ENCODE peak calls at places on chromosomes 1 and 21, in seven cellular contexts. One of them, this sample, is unnamed. For H3K27me3, the result is how much of the 10 kb centered on the place peaks cover.

GRCh38 chr1:204493145-204493881 is 1.3 kb downstream of the PIK3C2B start:
- DNase-seq in thoracic aorta: no peak
- DNase-seq in prostate gland: peak
- DNase-seq in spleen: no peak
- DNase-seq in tibial artery: peak
- DNase-seq in dorsolateral prefrontal cortex: no peak
- DNase-seq in endodermal cell: peak
- DNase-seq in this sample: peak

GRCh38 chr1:9605946-9606455 is 17.3 kb downstream of the TMEM201 start:
- DNase-seq in thoracic aorta: no peak
- DNase-seq in prostate gland: no peak
- DNase-seq in spleen: no peak
- DNase-seq in tibial artery: no peak
- DNase-seq in dorsolateral prefrontal cortex: no peak
- DNase-seq in endodermal cell: no peak
- DNase-seq in this sample: no peak

GRCh38 chr1:116127123-116127847 is 16.1 kb downstream of the MAB21L3 start:
- DNase-seq in thoracic aorta: no peak
- DNase-seq in prostate gland: no peak
- DNase-seq in spleen: no peak
- DNase-seq in tibial artery: no peak
- DNase-seq in dorsolateral prefrontal cortex: no peak
- DNase-seq in endodermal cell: no peak
- DNase-seq in this sample: no peak

GRCh38 chr1:226675720-226676357 is 63.2 kb downstream of the ITPKB start:
- DNase-seq in thoracic aorta: no peak
- DNase-seq in prostate gland: no peak
- DNase-seq in spleen: no peak
- DNase-seq in tibial artery: no peak
- DNase-seq in dorsolateral prefrontal cortex: no peak
- DNase-seq in endodermal cell: no peak
- DNase-seq in this sample: no peak

GRCh38 chr21:15557925-15558324 is 171.9 kb upstream of the USP25 start:
- DNase-seq in thoracic aorta: no peak
- DNase-seq in prostate gland: no peak
- DNase-seq in spleen: no peak
- DNase-seq in tibial artery: no peak
- DNase-seq in dorsolateral prefrontal cortex: no peak
- DNase-seq in endodermal cell: no peak
- DNase-seq in this sample: no peak

GRCh38 chr1:12001996-12002493 is 17.3 kb upstream of the MIIP start:
- DNase-seq in thoracic aorta: no peak
- DNase-seq in prostate gland: no peak
- DNase-seq in spleen: no peak
- DNase-seq in tibial artery: no peak
- DNase-seq in dorsolateral prefrontal cortex: no peak
- DNase-seq in endodermal cell: no peak
- DNase-seq in this sample: no peak

GRCh38 chr1:234827656-234828055 is 217.7 kb upstream of the IRF2BP2 start:
- DNase-seq in thoracic aorta: no peak
- DNase-seq in prostate gland: no peak
- DNase-seq in spleen: no peak
- DNase-seq in tibial artery: no peak
- DNase-seq in dorsolateral prefrontal cortex: no peak
- DNase-seq in endodermal cell: no peak
- DNase-seq in this sample: no peak

GRCh38 chr1:202018226-202018475 is 7.8 kb downstream of the ELF3 start:
- DNase-seq in thoracic aorta: no peak
- DNase-seq in prostate gland: no peak
- DNase-seq in spleen: no peak
- DNase-seq in tibial artery: no peak
- DNase-seq in dorsolateral prefrontal cortex: no peak
- DNase-seq in endodermal cell: peak
- DNase-seq in this sample: no peak

GRCh38 chr1:20486457-20487235 is 636 bp upstream of the CAMK2N1 start:
- DNase-seq in thoracic aorta: no peak
- DNase-seq in prostate gland: peak
- DNase-seq in spleen: no peak
- DNase-seq in tibial artery: peak
- DNase-seq in dorsolateral prefrontal cortex: peak
- DNase-seq in endodermal cell: peak
- DNase-seq in this sample: peak

GRCh38 chr1:234186037-234186688 is 187.1 kb upstream of the COA6 start:
- DNase-seq in thoracic aorta: no peak
- DNase-seq in prostate gland: no peak
- DNase-seq in spleen: no peak
- DNase-seq in tibial artery: no peak
- DNase-seq in dorsolateral prefrontal cortex: no peak
- DNase-seq in endodermal cell: peak
- DNase-seq in this sample: no peak

GRCh38 chr1:182829285-182829932 is 9.7 kb upstream of the DHX9 start:
- DNase-seq in thoracic aorta: no peak
- DNase-seq in prostate gland: no peak
- DNase-seq in spleen: no peak
- DNase-seq in tibial artery: no peak
- DNase-seq in dorsolateral prefrontal cortex: no peak
- DNase-seq in endodermal cell: no peak
- DNase-seq in this sample: no peak

GRCh38 chr1:110675060-110675791 is 486 bp upstream of the KCNA3 start:
- DNase-seq in thoracic aorta: no peak
- DNase-seq in prostate gland: no peak
- DNase-seq in spleen: peak
- DNase-seq in tibial artery: no peak
- DNase-seq in dorsolateral prefrontal cortex: no peak
- DNase-seq in endodermal cell: peak
- DNase-seq in this sample: no peak

GRCh38 chr1:3675436-3675835 is 23.1 kb downstream of the TP73 start:
- DNase-seq in thoracic aorta: no peak
- DNase-seq in prostate gland: no peak
- DNase-seq in spleen: peak
- DNase-seq in tibial artery: no peak
- DNase-seq in dorsolateral prefrontal cortex: no peak
- DNase-seq in endodermal cell: peak
- DNase-seq in this sample: no peak

GRCh38 chr1:58409826-58410225 is 136.7 kb downstream of the OMA1 start:
- DNase-seq in thoracic aorta: no peak
- DNase-seq in prostate gland: peak
- DNase-seq in spleen: no peak
- DNase-seq in tibial artery: no peak
- DNase-seq in dorsolateral prefrontal cortex: no peak
- DNase-seq in endodermal cell: no peak
- DNase-seq in this sample: no peak

GRCh38 chr21:14607262-14607661 is 61.1 kb upstream of the SAMSN1 start:
- DNase-seq in thoracic aorta: no peak
- DNase-seq in prostate gland: no peak
- DNase-seq in spleen: no peak
- DNase-seq in tibial artery: no peak
- DNase-seq in dorsolateral prefrontal cortex: no peak
- DNase-seq in endodermal cell: no peak
- DNase-seq in this sample: no peak

GRCh38 chr1:207579436-207579799 is 65.5 kb upstream of the CR1L start:
- DNase-seq in thoracic aorta: no peak
- DNase-seq in prostate gland: peak
- DNase-seq in spleen: no peak
- DNase-seq in tibial artery: no peak
- DNase-seq in dorsolateral prefrontal cortex: no peak
- DNase-seq in endodermal cell: peak
- DNase-seq in this sample: peak

GRCh38 chr1:154697710-154698109 is 89.7 kb upstream of the ADAR start:
- DNase-seq in thoracic aorta: no peak
- DNase-seq in prostate gland: no peak
- DNase-seq in spleen: no peak
- DNase-seq in tibial artery: no peak
- DNase-seq in dorsolateral prefrontal cortex: no peak
- DNase-seq in endodermal cell: no peak
- DNase-seq in this sample: no peak

GRCh38 chr1:192555399-192555798 is 20.2 kb upstream of the RGS1 start:
- DNase-seq in thoracic aorta: no peak
- DNase-seq in prostate gland: no peak
- DNase-seq in spleen: no peak
- DNase-seq in tibial artery: no peak
- DNase-seq in dorsolateral prefrontal cortex: no peak
- DNase-seq in endodermal cell: no peak
- DNase-seq in this sample: no peak

GRCh38 chr1:192557841-192558595 is 17.6 kb upstream of the RGS1 start:
- DNase-seq in thoracic aorta: no peak
- DNase-seq in prostate gland: no peak
- DNase-seq in spleen: no peak
- DNase-seq in tibial artery: no peak
- DNase-seq in dorsolateral prefrontal cortex: no peak
- DNase-seq in endodermal cell: no peak
- DNase-seq in this sample: no peak

GRCh38 chr1:192554904-192555303 is 20.7 kb upstream of the RGS1 start:
- DNase-seq in thoracic aorta: no peak
- DNase-seq in prostate gland: no peak
- DNase-seq in spleen: no peak
- DNase-seq in tibial artery: no peak
- DNase-seq in dorsolateral prefrontal cortex: no peak
- DNase-seq in endodermal cell: no peak
- DNase-seq in this sample: no peak

GRCh38 chr1:192563129-192563528 is 12.4 kb upstream of the RGS1 start:
- DNase-seq in thoracic aorta: no peak
- DNase-seq in prostate gland: no peak
- DNase-seq in spleen: no peak
- DNase-seq in tibial artery: no peak
- DNase-seq in dorsolateral prefrontal cortex: no peak
- DNase-seq in endodermal cell: no peak
- DNase-seq in this sample: no peak

DNA sequence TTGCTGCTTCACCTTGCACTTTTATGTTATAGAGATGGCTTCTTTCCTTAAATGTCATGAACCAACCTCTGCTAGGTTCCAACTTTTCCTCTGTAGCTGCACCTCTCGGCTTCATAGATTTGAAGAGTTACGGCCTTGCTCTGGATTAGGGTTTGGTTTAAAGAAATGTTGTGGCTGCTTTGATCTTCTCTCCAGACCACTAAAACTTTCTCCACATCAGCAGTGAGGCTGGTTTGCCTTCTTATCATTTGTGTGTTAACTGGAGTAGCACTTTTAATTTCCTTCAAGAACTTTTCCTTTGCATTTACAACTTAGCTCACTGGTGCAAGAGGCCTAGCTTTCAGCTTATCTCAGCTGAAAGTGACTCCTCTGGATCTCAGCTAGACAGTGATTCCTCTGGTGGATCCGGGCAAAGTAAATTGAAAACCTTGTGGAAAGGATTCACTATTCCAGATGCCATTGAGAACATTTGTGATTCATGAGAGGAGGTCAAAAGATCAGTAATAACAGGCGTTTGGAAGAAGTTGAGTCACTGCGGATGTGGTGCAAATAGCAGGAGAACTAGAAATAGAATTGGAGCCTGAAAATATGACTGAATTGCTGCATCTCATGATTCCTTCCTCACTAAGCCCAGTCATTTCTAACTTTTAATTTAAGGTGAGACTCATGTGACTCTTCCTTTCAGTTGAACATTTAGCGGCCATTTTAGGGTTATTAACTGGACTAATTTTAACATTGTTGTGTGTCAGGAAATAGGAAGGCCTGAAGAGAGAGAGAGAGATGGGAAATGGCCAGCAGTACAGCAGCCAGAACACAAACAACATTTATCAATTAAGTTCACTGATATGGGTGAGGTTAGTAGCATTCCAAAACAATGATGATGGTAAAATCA is 16.2 kb upstream of the RGS1 start:
- DNase-seq in thoracic aorta: no peak
- DNase-seq in prostate gland: no peak
- DNase-seq in spleen: no peak
- DNase-seq in tibial artery: peak
- DNase-seq in dorsolateral prefrontal cortex: no peak
- DNase-seq in endodermal cell: no peak
- DNase-seq in this sample: no peak
- H3K27ac ChIP-seq in thoracic aorta: peak
- H3K27ac ChIP-seq in prostate gland: no peak
- H3K27ac ChIP-seq in spleen: no peak
- H3K27ac ChIP-seq in tibial artery: peak
- H3K27ac ChIP-seq in dorsolateral prefrontal cortex: no peak
- H3K27ac ChIP-seq in endodermal cell: no peak
- H3K27ac ChIP-seq in this sample: no peak

GRCh38 chr1:172167801-172168596 is 252.5 kb upstream of the C1orf105 start:
- DNase-seq in thoracic aorta: no peak
- DNase-seq in prostate gland: no peak
- DNase-seq in spleen: no peak
- DNase-seq in tibial artery: no peak
- DNase-seq in dorsolateral prefrontal cortex: no peak
- DNase-seq in endodermal cell: no peak
- DNase-seq in this sample: no peak

GRCh38 chr1:172163479-172164215 is 256.8 kb upstream of the C1orf105 start:
- DNase-seq in thoracic aorta: no peak
- DNase-seq in prostate gland: no peak
- DNase-seq in spleen: no peak
- DNase-seq in tibial artery: no peak
- DNase-seq in dorsolateral prefrontal cortex: no peak
- DNase-seq in endodermal cell: no peak
- DNase-seq in this sample: no peak

GRCh38 chr1:172168597-172168872 is 251.9 kb upstream of the C1orf105 start:
- DNase-seq in thoracic aorta: no peak
- DNase-seq in prostate gland: no peak
- DNase-seq in spleen: no peak
- DNase-seq in tibial artery: no peak
- DNase-seq in dorsolateral prefrontal cortex: no peak
- DNase-seq in endodermal cell: no peak
- DNase-seq in this sample: no peak

DNA sequence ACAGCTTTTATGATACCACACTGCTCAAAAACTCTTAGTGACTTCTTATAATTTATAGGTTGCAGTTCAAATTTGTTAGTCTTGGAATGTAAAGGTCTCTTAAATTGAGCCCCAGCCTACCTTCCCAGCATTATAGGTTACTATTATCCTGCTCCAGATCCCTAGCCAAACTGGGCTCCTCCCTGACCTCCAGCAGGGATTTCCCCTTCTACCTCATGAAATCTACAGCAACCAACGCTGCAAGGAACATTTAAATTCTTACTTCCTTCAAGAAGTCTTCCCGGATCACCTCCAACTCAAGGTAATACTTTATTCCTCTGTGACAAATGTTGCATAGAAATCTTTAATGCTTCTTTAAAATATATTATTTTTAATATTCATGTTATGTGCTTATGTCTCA is 255.1 kb upstream of the C1orf105 start:
- DNase-seq in thoracic aorta: no peak
- DNase-seq in prostate gland: no peak
- DNase-seq in spleen: no peak
- DNase-seq in tibial artery: no peak
- DNase-seq in dorsolateral prefrontal cortex: no peak
- DNase-seq in endodermal cell: no peak
- DNase-seq in this sample: no peak
- H3K27me3 ChIP-seq in thoracic aorta: under half
- H3K27me3 ChIP-seq in prostate gland: under half
- H3K27me3 ChIP-seq in spleen: under half
- H3K27me3 ChIP-seq in tibial artery: under half
- H3K27me3 ChIP-seq in dorsolateral prefrontal cortex: under half
- H3K27me3 ChIP-seq in endodermal cell: under half
- H3K27me3 ChIP-seq in this sample: under half

GRCh38 chr1:117812868-117813511 is 116.4 kb downstream of the GDAP2 start:
- DNase-seq in thoracic aorta: no peak
- DNase-seq in prostate gland: no peak
- DNase-seq in spleen: no peak
- DNase-seq in tibial artery: no peak
- DNase-seq in dorsolateral prefrontal cortex: no peak
- DNase-seq in endodermal cell: no peak
- DNase-seq in this sample: no peak
- H3K27ac ChIP-seq in thoracic aorta: no peak
- H3K27ac ChIP-seq in prostate gland: no peak
- H3K27ac ChIP-seq in spleen: no peak
- H3K27ac ChIP-seq in tibial artery: peak
- H3K27ac ChIP-seq in dorsolateral prefrontal cortex: no peak
- H3K27ac ChIP-seq in endodermal cell: no peak
- H3K27ac ChIP-seq in this sample: no peak

GRCh38 chr1:156387899-156388813 is 19.1 kb downstream of the RHBG start:
- DNase-seq in thoracic aorta: no peak
- DNase-seq in prostate gland: no peak
- DNase-seq in spleen: no peak
- DNase-seq in tibial artery: no peak
- DNase-seq in dorsolateral prefrontal cortex: peak
- DNase-seq in endodermal cell: peak
- DNase-seq in this sample: no peak
- H3K27me3 ChIP-seq in thoracic aorta: under half
- H3K27me3 ChIP-seq in prostate gland: under half
- H3K27me3 ChIP-seq in spleen: under half
- H3K27me3 ChIP-seq in tibial artery: half or more
- H3K27me3 ChIP-seq in dorsolateral prefrontal cortex: under half
- H3K27me3 ChIP-seq in endodermal cell: half or more
- H3K27me3 ChIP-seq in this sample: under half